ENCODE peak calls at places on chromosomes 6 and 20, in five cellular contexts. X is cerebellar cortex; D is KBM-7; J is HFFc6; E is Jurkat, Clone E6-1. R is an unnamed sample.

GRCh38 chr20:38617011-38617829 is 15.6 kb downstream of the ARHGAP40 start:
- DNase-seq in E (no peak), X (no peak), D (no peak), J (peak), R (no peak)

GRCh38 chr6:7424967-7425807 is 35.6 kb downstream of the RIOK1 start:
- DNase-seq in E (no peak), J (peak), X (no peak), D (peak), R (no peak)

GRCh38 chr6:152748843-152749242 is 1.8 kb upstream of the VIP start:
- DNase-seq in J (peak), E (peak), D (peak), X (peak), R (no peak)

GRCh38 chr6:108156938-108157233 is 8.9 kb upstream of the NR2E1 start:
- DNase-seq in J (no peak), E (no peak), X (no peak), D (no peak), R (no peak)

GRCh38 chr6:25250878-25251277 is 28.3 kb upstream of the CARMIL1 start:
- DNase-seq in X (no peak), J (peak), D (no peak), E (no peak), R (no peak)

GRCh38 chr20:48738399-48739304 is 89.1 kb downstream of the PREX1 start:
- DNase-seq in E (no peak), X (no peak), D (peak), J (no peak), R (no peak)

GRCh38 chr6:88843040-88843439 is 120.4 kb downstream of the RNGTT start:
- DNase-seq in E (no peak), J (peak), X (no peak), D (no peak), R (peak)

GRCh38 chr6:123715243-123715863 is 78.6 kb upstream of the TRDN start:
- DNase-seq in E (peak), J (no peak), D (peak), X (peak), R (peak)

GRCh38 chr6:31663087-31663960 is 1.5 kb downstream of the GPANK1 start:
- DNase-seq in D (no peak), X (no peak), J (no peak), E (no peak), R (no peak)

GRCh38 chr20:62489186-62489939 is 13.6 kb upstream of the GATA5 start:
- DNase-seq in E (no peak), D (no peak), J (peak), X (no peak), R (no peak)